ENCODE peak calls at places on chromosomes 7 and 10, in seven cellular contexts. U, Q, G, E, J, S and R are unnamed samples.

GRCh38 chr7:128351296-128352123 is 7.8 kb upstream of the RBM28 start:
- DNase-seq in U (peak), Q (no peak), G (no peak), E (no peak), J (no peak), S (no peak), R (no peak)

GRCh38 chr7:130840599-130840998 is 106.6 kb upstream of the KLF14 start:
- DNase-seq in U (no peak), Q (no peak), G (no peak), E (no peak), J (no peak), S (no peak), R (no peak)

GRCh38 chr10:88623835-88624234 is 37.3 kb downstream of the LIPJ start:
- DNase-seq in U (no peak), Q (no peak), G (no peak), E (no peak), J (no peak), S (no peak), R (no peak)

GRCh38 chr7:91787923-91788322 is 92.6 kb downstream of the MTERF1 start:
- DNase-seq in U (no peak), Q (no peak), G (no peak), E (no peak), J (no peak), S (no peak), R (no peak)

GRCh38 chr10:90969947-90970673 is 49.2 kb upstream of the ANKRD1 start:
- DNase-seq in U (peak), Q (no peak), G (no peak), E (no peak), J (no peak), S (no peak), R (no peak)

GRCh38 chr10:116272497-116273221 is at the start of gene GFRA1:
- DNase-seq in U (peak), Q (no peak), G (peak), E (peak), J (peak), S (peak), R (no peak)

GRCh38 chr10:60035984-60036383 is 129.6 kb upstream of the CCDC6 start:
- DNase-seq in U (no peak), Q (no peak), G (no peak), E (no peak), J (no peak), S (no peak), R (no peak)

GRCh38 chr10:36608866-36609265 is 516.5 kb upstream of the ANKRD30A start:
- DNase-seq in U (no peak), Q (no peak), G (no peak), E (no peak), J (no peak), S (no peak), R (no peak)

GRCh38 chr7:33909755-33910154 is 4.4 kb downstream of the BMPER start:
- DNase-seq in U (no peak), Q (no peak), G (no peak), E (no peak), J (no peak), S (no peak), R (no peak)

GRCh38 chr7:105403128-105403527 is 14.4 kb upstream of the SRPK2 start:
- DNase-seq in U (no peak), Q (no peak), G (no peak), E (no peak), J (no peak), S (no peak), R (no peak)

GRCh38 chr7:148838905-148839304 is 45.2 kb downstream of the EZH2 start:
- DNase-seq in U (no peak), Q (no peak), G (no peak), E (no peak), J (no peak), S (no peak), R (no peak)

GRCh38 chr10:3689871-3690510 is 95.0 kb downstream of the KLF6 start:
- DNase-seq in U (no peak), Q (no peak), G (no peak), E (no peak), J (no peak), S (no peak), R (no peak)

GRCh38 chr7:108461855-108462254 is 5.6 kb upstream of the NRCAM start:
- DNase-seq in U (no peak), Q (no peak), G (no peak), E (no peak), J (no peak), S (peak), R (no peak)

GRCh38 chr7:68507644-68508043 is 1090.6 kb upstream of the AUTS2 start:
- DNase-seq in U (no peak), Q (no peak), G (no peak), E (no peak), J (no peak), S (no peak), R (no peak)

GRCh38 chr7:35334511-35334910 is 80.6 kb upstream of the TBX20 start:
- DNase-seq in U (no peak), Q (no peak), G (no peak), E (no peak), J (no peak), S (no peak), R (no peak)

GRCh38 chr10:133007360-133007858 is 65.0 kb upstream of the CFAP46 start:
- DNase-seq in U (no peak), Q (no peak), G (no peak), E (no peak), J (no peak), S (no peak), R (no peak)

GRCh38 chr10:13038346-13038745 is 36.8 kb upstream of the CCDC3 start:
- DNase-seq in U (no peak), Q (no peak), G (no peak), E (no peak), J (no peak), S (no peak), R (no peak)

GRCh38 chr7:74262639-74263398 is 8.6 kb upstream of the RFC2 start:
- DNase-seq in U (no peak), Q (no peak), G (no peak), E (no peak), J (no peak), S (no peak), R (no peak)

GRCh38 chr10:102593074-102593803 is 51.0 kb upstream of the TRIM8 start:
- DNase-seq in U (no peak), Q (no peak), G (no peak), E (no peak), J (no peak), S (no peak), R (no peak)

GRCh38 chr10:2978574-2979266 is 88.6 kb upstream of the PFKP start:
- DNase-seq in U (no peak), Q (no peak), G (no peak), E (no peak), J (no peak), S (no peak), R (no peak)

GRCh38 chr7:154578351-154578750 is 424.6 kb downstream of the PAXIP1 start:
- DNase-seq in U (no peak), Q (no peak), G (no peak), E (no peak), J (no peak), S (no peak), R (no peak)

GRCh38 chr10:44397476-44398225 is 12.8 kb upstream of the CXCL12 start:
- DNase-seq in U (no peak), Q (no peak), G (no peak), E (no peak), J (no peak), S (peak), R (no peak)

GRCh38 chr10:125117941-125118630 is 42.3 kb downstream of the CTBP2 start:
- DNase-seq in U (no peak), Q (peak), G (no peak), E (peak), J (no peak), S (no peak), R (no peak)

GRCh38 chr7:90320801-90321494 is at the start of gene FAM237B:
- DNase-seq in U (peak), Q (no peak), G (peak), E (no peak), J (no peak), S (no peak), R (no peak)

GRCh38 chr10:61452229-61452651 is 941 bp downstream of the TMEM26 start:
- DNase-seq in U (peak), Q (no peak), G (no peak), E (no peak), J (no peak), S (no peak), R (no peak)

GRCh38 chr10:124647421-124648130 is 96.6 kb downstream of the FAM53B start:
- DNase-seq in U (no peak), Q (peak), G (peak), E (peak), J (no peak), S (peak), R (peak)

GRCh38 chr7:148204639-148205292 is 385.8 kb upstream of the C7orf33 start:
- DNase-seq in U (no peak), Q (no peak), G (no peak), E (no peak), J (no peak), S (no peak), R (no peak)

GRCh38 chr7:43888983-43889945 is 17.1 kb downstream of the URGCP start:
- DNase-seq in U (no peak), Q (no peak), G (no peak), E (no peak), J (no peak), S (no peak), R (no peak)

GRCh38 chr7:46450871-46451270 is 529.8 kb upstream of the IGFBP3 start:
- DNase-seq in U (no peak), Q (no peak), G (no peak), E (no peak), J (no peak), S (no peak), R (no peak)

GRCh38 chr10:67884842-67885680 is 605 bp downstream of the SIRT1 start:
- DNase-seq in U (peak), Q (peak), G (peak), E (peak), J (peak), S (peak), R (peak)

GRCh38 chr10:115950320-115950719 is 322.7 kb downstream of the GFRA1 start:
- DNase-seq in U (no peak), Q (no peak), G (no peak), E (no peak), J (no peak), S (no peak), R (no peak)

GRCh38 chr7:33215992-33216391 is 86.6 kb downstream of the BBS9 start:
- DNase-seq in U (no peak), Q (no peak), G (no peak), E (no peak), J (no peak), S (no peak), R (no peak)

GRCh38 chr7:33039257-33039904 is 23.2 kb downstream of the NT5C3A start:
- DNase-seq in U (no peak), Q (no peak), G (no peak), E (no peak), J (no peak), S (no peak), R (no peak)

GRCh38 chr7:135321556-135321955 is 87.9 kb downstream of the STRA8 start:
- DNase-seq in U (no peak), Q (no peak), G (no peak), E (no peak), J (no peak), S (no peak), R (no peak)

GRCh38 chr7:96708872-96709271 is 774 bp downstream of the SEM1 start:
- DNase-seq in U (no peak), Q (no peak), G (no peak), E (no peak), J (no peak), S (no peak), R (no peak)

GRCh38 chr7:84412161-84412969 is 217.8 kb upstream of the SEMA3A start:
- DNase-seq in U (no peak), Q (no peak), G (peak), E (no peak), J (no peak), S (no peak), R (no peak)

GRCh38 chr7:157032644-157033482 is 22.4 kb upstream of the MNX1 start:
- DNase-seq in U (no peak), Q (no peak), G (no peak), E (no peak), J (no peak), S (no peak), R (no peak)

GRCh38 chr10:120873741-120874140 is 22.6 kb downstream of the WDR11 start:
- DNase-seq in U (no peak), Q (no peak), G (no peak), E (no peak), J (no peak), S (no peak), R (no peak)

DNA sequence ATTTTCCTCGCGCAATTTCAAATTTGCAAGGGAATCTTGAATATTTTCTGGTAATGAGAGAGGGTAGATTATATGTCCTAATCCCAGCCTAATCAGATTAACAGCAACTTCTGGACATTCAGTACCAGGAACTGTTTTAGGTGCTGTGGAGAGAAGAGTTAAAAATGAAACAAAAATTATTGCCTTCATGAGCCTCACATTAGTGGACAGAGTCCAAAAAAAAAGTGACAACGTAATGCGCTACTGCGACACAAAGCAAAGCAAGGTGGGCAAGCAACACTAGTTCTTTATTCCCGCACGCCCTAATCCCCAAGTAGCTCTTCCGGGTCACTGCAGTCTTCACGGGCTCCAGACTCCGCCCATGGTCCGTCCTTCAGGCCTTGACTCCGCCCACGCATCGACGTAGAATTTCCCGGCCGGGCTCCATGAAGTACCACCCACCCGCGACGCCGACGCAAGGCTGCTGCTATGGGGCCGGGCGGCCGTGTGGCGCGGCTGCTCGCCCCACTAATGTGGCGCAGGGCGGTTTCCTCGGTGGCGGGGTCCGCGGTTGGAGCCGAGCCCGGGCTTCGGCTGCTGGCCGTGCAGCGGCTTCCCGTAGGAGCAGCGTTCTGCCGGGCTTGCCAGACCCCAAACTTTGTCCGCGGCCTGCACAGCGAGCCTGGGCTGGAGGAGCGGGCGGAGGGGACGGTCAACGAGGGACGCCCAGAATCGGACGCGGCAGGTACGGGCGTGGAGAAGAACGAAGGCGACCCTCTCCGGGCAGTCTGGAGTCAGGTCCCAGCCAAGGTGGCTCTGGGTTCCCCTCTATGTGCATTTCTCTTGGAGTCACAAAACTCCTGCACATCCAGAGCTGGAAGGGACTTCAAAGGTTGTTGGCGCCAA is at the start of gene MALSU1:
- DNase-seq in U (peak), Q (peak), G (peak), E (peak), J (peak), S (peak), R (peak)
- TF ChIP-seq POLR2A in U (peak), Q (peak), G (peak), E (peak), J (peak), S (peak), R (peak)

DNA sequence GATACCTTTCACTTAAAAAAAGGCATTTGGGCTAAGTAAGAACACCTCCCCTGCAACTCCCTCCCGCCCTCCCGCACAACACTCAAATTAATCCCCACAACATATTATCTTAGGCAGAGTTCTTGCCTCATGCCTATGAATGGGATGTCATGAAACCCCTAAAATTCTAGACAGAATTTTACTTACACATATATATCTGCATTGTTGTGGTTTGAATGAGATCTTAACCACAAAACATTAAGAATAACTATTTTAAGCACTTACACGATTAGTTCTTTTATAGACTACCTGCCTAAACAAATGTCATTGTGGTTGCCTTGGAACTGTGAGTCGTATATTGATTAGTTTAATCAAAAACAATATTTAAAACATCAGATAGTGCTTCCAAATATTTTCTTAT is 4.5 kb upstream of the ITGB1 start:
- DNase-seq in U (no peak), Q (no peak), G (no peak), E (no peak), J (no peak), S (no peak), R (no peak)
- H3K4me3 ChIP-seq in U (no peak), Q (no peak), G (peak), E (no peak), J (no peak), S (no peak), R (no peak)

DNA sequence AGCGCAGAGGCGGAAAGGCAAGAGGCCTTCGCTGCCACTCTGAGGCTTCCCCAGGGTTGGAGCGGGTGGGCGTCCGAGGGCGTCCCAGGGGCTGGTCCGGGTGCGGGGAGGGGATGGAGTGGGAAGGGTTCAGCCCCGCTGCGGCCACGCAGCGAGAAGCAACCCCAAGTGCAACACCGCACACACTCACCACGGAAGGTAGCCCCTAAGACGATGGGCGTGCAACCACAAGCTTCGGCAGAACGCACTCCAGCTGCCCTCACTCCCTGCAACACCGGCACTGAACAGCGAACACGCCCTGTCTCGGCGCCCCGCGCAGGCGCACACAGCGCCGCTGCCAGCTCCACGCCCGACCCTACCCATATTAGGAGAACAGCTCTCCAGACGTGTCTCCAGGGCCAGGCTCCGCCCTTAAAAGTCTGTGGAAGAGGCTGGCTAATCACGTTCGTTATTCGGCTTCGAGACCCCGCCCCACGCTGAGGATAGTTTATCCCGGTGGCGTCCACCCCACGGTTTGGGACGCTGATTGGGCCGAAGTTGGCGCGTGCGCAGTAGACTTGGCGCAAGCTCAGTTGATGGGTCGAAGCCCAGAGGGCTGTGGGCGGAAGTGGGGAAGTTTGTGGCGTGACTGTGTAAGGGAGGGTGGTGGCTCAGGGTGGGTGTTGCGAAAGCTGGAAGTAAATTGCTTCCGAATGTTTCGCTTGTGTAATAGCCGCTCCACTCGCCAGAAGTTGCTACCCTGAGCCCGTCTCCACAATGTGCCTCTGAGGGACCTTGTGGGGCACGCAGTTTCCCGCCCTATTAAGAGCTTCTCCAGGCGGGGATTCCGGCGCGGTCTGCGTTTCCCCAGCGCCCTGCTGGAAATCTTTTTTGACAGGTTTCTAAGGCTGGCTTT is at the start of gene RSU1:
- DNase-seq in U (peak), Q (peak), G (peak), E (peak), J (peak), S (peak), R (peak)
- TF ChIP-seq POLR2A in U (peak), Q (peak), G (peak), E (peak), J (peak), S (peak), R (peak)

GRCh38 chr7:1663857-1664651 is 6.0 kb upstream of the ELFN1 start:
- DNase-seq in U (peak), Q (no peak), G (no peak), E (peak), J (peak), S (no peak), R (no peak)

GRCh38 chr7:1663243-1663642 is 6.8 kb upstream of the ELFN1 start:
- DNase-seq in U (no peak), Q (no peak), G (no peak), E (peak), J (peak), S (no peak), R (no peak)

GRCh38 chr7:1666251-1666778 is 3.8 kb upstream of the ELFN1 start:
- DNase-seq in U (peak), Q (no peak), G (peak), E (peak), J (peak), S (no peak), R (no peak)

GRCh38 chr7:1665721-1666250 is 4.3 kb upstream of the ELFN1 start:
- DNase-seq in U (peak), Q (no peak), G (no peak), E (peak), J (peak), S (no peak), R (no peak)

GRCh38 chr7:1664711-1665591 is 5.1 kb upstream of the ELFN1 start:
- DNase-seq in U (peak), Q (no peak), G (peak), E (peak), J (peak), S (peak), R (no peak)
- H3K4me3 ChIP-seq in U (peak), Q (peak), G (peak), E (peak), J (peak), S (no peak), R (peak)

GRCh38 chr7:142454862-142455261 is 197.0 kb upstream of the PRSS58 start:
- DNase-seq in U (no peak), Q (no peak), G (no peak), E (no peak), J (no peak), S (no peak), R (no peak)
- TF ChIP-seq POLR2A in U (no peak), Q (no peak), G (no peak), E (no peak), J (no peak), S (no peak), R (no peak)

GRCh38 chr10:93495654-93496321 is 624 bp upstream of the CEP55 start:
- DNase-seq in U (no peak), Q (no peak), G (peak), E (no peak), J (no peak), S (peak), R (no peak)

GRCh38 chr10:93496322-93497041 is at the start of gene CEP55:
- DNase-seq in U (peak), Q (peak), G (peak), E (peak), J (peak), S (peak), R (peak)

GRCh38 chr10:93501650-93502049 is 5.2 kb downstream of the CEP55 start:
- DNase-seq in U (no peak), Q (no peak), G (no peak), E (no peak), J (no peak), S (no peak), R (no peak)

GRCh38 chr10:93494494-93494893 is 1.9 kb upstream of the CEP55 start:
- DNase-seq in U (no peak), Q (no peak), G (no peak), E (no peak), J (no peak), S (no peak), R (no peak)

DNA sequence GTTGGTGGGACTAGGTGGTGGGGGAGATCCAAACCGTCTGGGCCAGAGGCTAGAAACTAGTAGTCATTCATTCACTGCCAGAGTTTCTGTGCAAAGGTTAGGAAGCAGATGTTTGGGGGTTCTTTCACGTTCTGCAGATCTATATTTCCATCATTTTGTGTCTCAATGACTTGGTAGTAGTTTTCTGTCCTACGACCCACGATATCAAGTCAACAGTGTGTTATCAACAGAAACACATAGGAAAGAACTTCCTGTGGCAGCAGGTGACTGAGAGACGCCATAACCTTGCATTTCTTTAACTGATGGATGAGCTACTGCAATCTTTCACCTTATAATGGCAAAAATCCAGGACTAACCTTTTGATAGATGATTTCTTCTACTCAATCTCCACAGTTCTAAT is 1.8 kb downstream of the CEP55 start:
- DNase-seq in U (no peak), Q (no peak), G (no peak), E (no peak), J (no peak), S (no peak), R (no peak)
- H3K4me3 ChIP-seq in U (no peak), Q (no peak), G (no peak), E (no peak), J (no peak), S (no peak), R (no peak)